ENCODE peak calls at places on chromosomes 2 and 18, in six cellular contexts. Y is endodermal cell, W is Calu3, K is ascending aorta, S is endothelial cell, X is right atrium auricular region. L is an unnamed sample.

GRCh38 chr2:55408098-55408882 is 11.4 kb downstream of the CCDC88A start:
- DNase-seq in Y (no peak), W (no peak), K (no peak), S (no peak), X (no peak), L (no peak)

GRCh38 chr2:203453858-203454451 is 81.1 kb downstream of the RAPH1 start:
- DNase-seq in Y (no peak), W (peak), K (no peak), S (peak), X (no peak), L (peak)

GRCh38 chr2:6927186-6927585 is 10.0 kb downstream of the RNF144A start:
- DNase-seq in Y (no peak), W (no peak), K (no peak), S (no peak), X (no peak), L (no peak)

GRCh38 chr2:100818606-100819364 is 1.2 kb upstream of the NPAS2 start:
- DNase-seq in Y (peak), W (peak), K (peak), S (peak), X (peak), L (no peak)

GRCh38 chr2:222130855-222131254 is 167.9 kb downstream of the PAX3 start:
- DNase-seq in Y (no peak), W (no peak), K (no peak), S (no peak), X (no peak), L (no peak)

GRCh38 chr2:207624170-207625013 is 802 bp downstream of the METTL21A start:
- DNase-seq in Y (peak), W (peak), K (no peak), S (peak), X (no peak), L (no peak)

GRCh38 chr2:169093535-169093934 is 24.2 kb downstream of the DHRS9 start:
- DNase-seq in Y (no peak), W (no peak), K (no peak), S (no peak), X (no peak), L (no peak)

GRCh38 chr2:60470340-60470739 is 83.1 kb downstream of the BCL11A start:
- DNase-seq in Y (no peak), W (no peak), K (no peak), S (no peak), X (no peak), L (no peak)

GRCh38 chr2:62939735-62940491 is 110.7 kb upstream of the OTX1 start:
- DNase-seq in Y (no peak), W (no peak), K (no peak), S (no peak), X (no peak), L (peak)

GRCh38 chr2:64846175-64846574 is 143.0 kb upstream of the SLC1A4 start:
- DNase-seq in Y (no peak), W (no peak), K (no peak), S (no peak), X (no peak), L (no peak)

GRCh38 chr18:78875268-78875997 is 104.2 kb upstream of the SALL3 start:
- DNase-seq in Y (peak), W (no peak), K (no peak), S (no peak), X (peak), L (no peak)

GRCh38 chr2:199606193-199606780 is 148.5 kb upstream of the SATB2 start:
- DNase-seq in Y (no peak), W (no peak), K (no peak), S (no peak), X (no peak), L (no peak)

GRCh38 chr18:78580835-78581339 is 398.7 kb upstream of the SALL3 start:
- DNase-seq in Y (no peak), W (no peak), K (no peak), S (no peak), X (peak), L (no peak)

GRCh38 chr2:205984381-205984780 is 101.6 kb downstream of the INO80D start:
- DNase-seq in Y (no peak), W (no peak), K (no peak), S (no peak), X (no peak), L (no peak)

GRCh38 chr18:21912339-21913239 is 172.0 kb downstream of the MIB1 start:
- DNase-seq in Y (peak), W (peak), K (no peak), S (peak), X (no peak), L (no peak)

GRCh38 chr2:180905002-180905401 is 75.4 kb upstream of the UBE2E3 start:
- DNase-seq in Y (no peak), W (no peak), K (no peak), S (no peak), X (no peak), L (no peak)

GRCh38 chr18:42261731-42262130 is 306.7 kb downstream of the PIK3C3 start:
- DNase-seq in Y (no peak), W (no peak), K (no peak), S (no peak), X (no peak), L (no peak)

DNA sequence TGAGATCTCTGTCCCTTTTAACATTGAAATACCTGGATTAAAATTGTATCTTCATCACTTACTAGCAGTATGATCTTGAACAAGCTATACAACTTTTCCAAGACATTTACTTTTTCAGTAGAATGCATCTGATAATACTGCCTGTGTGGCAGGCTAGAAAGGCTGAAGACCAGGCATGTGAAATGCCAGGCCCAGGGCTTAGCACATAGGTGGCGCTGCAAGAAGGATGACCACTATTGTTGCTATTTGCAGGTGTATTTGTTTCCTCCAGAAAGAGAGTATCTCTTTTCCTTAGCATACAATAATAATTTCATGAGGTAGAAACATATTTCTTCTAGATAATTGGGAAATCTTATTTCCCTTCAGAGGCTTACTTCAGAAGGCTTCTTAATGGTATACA is 331.3 kb downstream of the THSD7B start:
- DNase-seq in Y (peak), W (peak), K (no peak), S (no peak), X (no peak), L (no peak)
- TF ChIP-seq CTCF in Y (peak), W (no peak), K (no peak), S (no peak), X (no peak), L (no peak)

GRCh38 chr2:129431881-129432280 is 547.6 kb upstream of the RAB6C start:
- DNase-seq in Y (no peak), W (no peak), K (no peak), S (no peak), X (no peak), L (no peak)
- TF ChIP-seq CTCF in Y (no peak), W (no peak), K (no peak), S (no peak), X (no peak), L (no peak)

GRCh38 chr2:133266075-133266925 is 302.0 kb downstream of the NCKAP5 start:
- DNase-seq in Y (peak), W (peak), K (no peak), S (peak), X (no peak), L (no peak)
- TF ChIP-seq CTCF in Y (peak), W (no peak), K (no peak), S (peak), X (no peak), L (peak)

DNA sequence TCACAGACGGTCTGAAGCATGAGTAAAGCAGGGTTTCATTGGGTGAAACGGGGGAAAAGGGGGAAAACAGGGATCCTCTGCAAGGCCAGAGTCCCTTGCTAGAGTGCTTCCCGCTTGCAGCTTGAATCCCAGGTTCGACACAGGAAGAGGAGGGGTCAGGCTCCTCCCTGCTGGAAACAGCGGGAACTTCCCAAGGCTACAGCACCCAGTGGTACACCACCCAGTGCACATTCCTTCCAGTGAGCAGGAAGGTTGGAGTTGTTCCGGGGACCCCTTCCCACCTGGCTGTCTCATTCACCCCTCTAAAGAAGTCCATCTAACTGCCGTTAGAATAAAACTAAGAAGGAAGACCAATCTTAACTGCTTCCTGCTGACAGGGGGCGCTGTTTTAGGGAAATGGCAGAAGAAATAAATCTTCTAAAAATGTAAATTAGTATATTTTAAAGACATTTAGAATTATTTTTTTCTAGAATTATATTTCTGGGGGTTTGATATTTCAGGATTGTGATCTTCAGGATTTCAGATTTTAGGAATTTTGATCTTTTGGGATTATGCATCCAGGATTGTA is 230.9 kb downstream of the RBM43 start:
- DNase-seq in Y (peak), W (no peak), K (no peak), S (no peak), X (no peak), L (no peak)
- TF ChIP-seq CTCF in Y (peak), W (peak), K (no peak), S (peak), X (no peak), L (no peak)